ENCODE peak calls at places on chromosome 19, in seven cellular contexts. One of them, this sample, is unnamed.

GRCh38 chr19:57558525-57558924 is 1.1 kb downstream of the ZNF550 start:
- DNase-seq in A549: no peak
- DNase-seq in GM12878: no peak
- DNase-seq in K562: peak
- DNase-seq in H1: no peak
- DNase-seq in HCT116: no peak
- DNase-seq in HepG2: peak
- DNase-seq in this sample: peak

GRCh38 chr19:36040495-36040894 is 7.8 kb upstream of the CLIP3 start:
- DNase-seq in A549: no peak
- DNase-seq in GM12878: no peak
- DNase-seq in K562: no peak
- DNase-seq in H1: no peak
- DNase-seq in HCT116: no peak
- DNase-seq in HepG2: no peak
- DNase-seq in this sample: no peak

GRCh38 chr19:55146078-55146647 is 2.8 kb downstream of the TNNT1 start:
- DNase-seq in A549: peak
- DNase-seq in GM12878: no peak
- DNase-seq in K562: peak
- DNase-seq in H1: no peak
- DNase-seq in HCT116: peak
- DNase-seq in HepG2: no peak
- DNase-seq in this sample: no peak

GRCh38 chr19:53977991-53978731 is 13.3 kb upstream of the CACNG6 start:
- DNase-seq in A549: peak
- DNase-seq in GM12878: no peak
- DNase-seq in K562: peak
- DNase-seq in H1: peak
- DNase-seq in HCT116: peak
- DNase-seq in HepG2: no peak
- DNase-seq in this sample: peak

GRCh38 chr19:34306213-34306661 is 51.9 kb downstream of the GARRE1 start:
- DNase-seq in A549: no peak
- DNase-seq in GM12878: no peak
- DNase-seq in K562: no peak
- DNase-seq in H1: no peak
- DNase-seq in HCT116: no peak
- DNase-seq in HepG2: peak
- DNase-seq in this sample: no peak

GRCh38 chr19:35288331-35288730 is 3.6 kb upstream of the MAG start:
- DNase-seq in A549: no peak
- DNase-seq in GM12878: no peak
- DNase-seq in K562: no peak
- DNase-seq in H1: no peak
- DNase-seq in HCT116: no peak
- DNase-seq in HepG2: no peak
- DNase-seq in this sample: no peak

GRCh38 chr19:17488593-17489391 is 18.5 kb downstream of the SLC27A1 start:
- DNase-seq in A549: no peak
- DNase-seq in GM12878: no peak
- DNase-seq in K562: peak
- DNase-seq in H1: peak
- DNase-seq in HCT116: peak
- DNase-seq in HepG2: peak
- DNase-seq in this sample: no peak

GRCh38 chr19:3970808-3971598 is at the start of gene DAPK3:
- DNase-seq in A549: peak
- DNase-seq in GM12878: peak
- DNase-seq in K562: peak
- DNase-seq in H1: peak
- DNase-seq in HCT116: peak
- DNase-seq in HepG2: peak
- DNase-seq in this sample: peak

GRCh38 chr19:14333101-14333871 is 48.0 kb upstream of the ADGRE5 start:
- DNase-seq in A549: peak
- DNase-seq in GM12878: no peak
- DNase-seq in K562: no peak
- DNase-seq in H1: no peak
- DNase-seq in HCT116: no peak
- DNase-seq in HepG2: no peak
- DNase-seq in this sample: no peak

GRCh38 chr19:40803857-40804782 is 5.1 kb downstream of the EGLN2 start:
- DNase-seq in A549: no peak
- DNase-seq in GM12878: peak
- DNase-seq in K562: no peak
- DNase-seq in H1: no peak
- DNase-seq in HCT116: no peak
- DNase-seq in HepG2: peak
- DNase-seq in this sample: no peak

GRCh38 chr19:21317821-21318220 is 11.4 kb downstream of the ZNF708 start:
- DNase-seq in A549: no peak
- DNase-seq in GM12878: no peak
- DNase-seq in K562: no peak
- DNase-seq in H1: no peak
- DNase-seq in HCT116: no peak
- DNase-seq in HepG2: no peak
- DNase-seq in this sample: no peak

GRCh38 chr19:56155124-56155687 is 14.1 kb downstream of the ZNF444 start:
- DNase-seq in A549: peak
- DNase-seq in GM12878: no peak
- DNase-seq in K562: peak
- DNase-seq in H1: no peak
- DNase-seq in HCT116: no peak
- DNase-seq in HepG2: no peak
- DNase-seq in this sample: no peak

GRCh38 chr19:49427855-49428546 is 2.8 kb downstream of the GFY start:
- DNase-seq in A549: peak
- DNase-seq in GM12878: no peak
- DNase-seq in K562: peak
- DNase-seq in H1: no peak
- DNase-seq in HCT116: no peak
- DNase-seq in HepG2: no peak
- DNase-seq in this sample: no peak

GRCh38 chr19:38739440-38740251 is 4.6 kb downstream of the CAPN12 start:
- DNase-seq in A549: no peak
- DNase-seq in GM12878: no peak
- DNase-seq in K562: no peak
- DNase-seq in H1: no peak
- DNase-seq in HCT116: no peak
- DNase-seq in HepG2: no peak
- DNase-seq in this sample: no peak

GRCh38 chr19:15828121-15828620 is 12.7 kb upstream of the OR10H1 start:
- DNase-seq in A549: no peak
- DNase-seq in GM12878: no peak
- DNase-seq in K562: peak
- DNase-seq in H1: no peak
- DNase-seq in HCT116: no peak
- DNase-seq in HepG2: no peak
- DNase-seq in this sample: no peak

GRCh38 chr19:1860133-1860775 is 3.1 kb downstream of the KLF16 start:
- DNase-seq in A549: no peak
- DNase-seq in GM12878: no peak
- DNase-seq in K562: no peak
- DNase-seq in H1: no peak
- DNase-seq in HCT116: no peak
- DNase-seq in HepG2: peak
- DNase-seq in this sample: peak

GRCh38 chr19:28883241-28883693 is 329.7 kb downstream of the UQCRFS1 start:
- DNase-seq in A549: no peak
- DNase-seq in GM12878: no peak
- DNase-seq in K562: no peak
- DNase-seq in H1: no peak
- DNase-seq in HCT116: no peak
- DNase-seq in HepG2: no peak
- DNase-seq in this sample: peak
- TF ChIP-seq CEBPB in A549: no peak
- TF ChIP-seq CEBPB in GM12878: no peak
- TF ChIP-seq CEBPB in K562: no peak
- TF ChIP-seq CEBPB in H1: no peak
- TF ChIP-seq CEBPB in HCT116: no peak
- TF ChIP-seq CEBPB in HepG2: no peak
- TF ChIP-seq CEBPB in this sample: no peak

GRCh38 chr19:41877490-41877876 is 404 bp downstream of the CD79A start:
- DNase-seq in A549: no peak
- DNase-seq in GM12878: no peak
- DNase-seq in K562: no peak
- DNase-seq in H1: no peak
- DNase-seq in HCT116: no peak
- DNase-seq in HepG2: no peak
- DNase-seq in this sample: no peak

GRCh38 chr19:41880329-41880708 is 2.7 kb upstream of the ARHGEF1 start:
- DNase-seq in A549: no peak
- DNase-seq in GM12878: no peak
- DNase-seq in K562: no peak
- DNase-seq in H1: no peak
- DNase-seq in HCT116: no peak
- DNase-seq in HepG2: no peak
- DNase-seq in this sample: no peak

GRCh38 chr19:41877916-41878905 is 1.1 kb downstream of the CD79A start:
- DNase-seq in A549: no peak
- DNase-seq in GM12878: no peak
- DNase-seq in K562: no peak
- DNase-seq in H1: no peak
- DNase-seq in HCT116: no peak
- DNase-seq in HepG2: no peak
- DNase-seq in this sample: no peak

GRCh38 chr19:41879670-41880328 is 2.7 kb downstream of the CD79A start:
- DNase-seq in A549: no peak
- DNase-seq in GM12878: no peak
- DNase-seq in K562: no peak
- DNase-seq in H1: no peak
- DNase-seq in HCT116: no peak
- DNase-seq in HepG2: no peak
- DNase-seq in this sample: no peak

GRCh38 chr19:41879080-41879479 is 2.0 kb downstream of the CD79A start:
- DNase-seq in A549: no peak
- DNase-seq in GM12878: no peak
- DNase-seq in K562: no peak
- DNase-seq in H1: no peak
- DNase-seq in HCT116: no peak
- DNase-seq in HepG2: no peak
- DNase-seq in this sample: no peak
- TF ChIP-seq CEBPB in A549: no peak
- TF ChIP-seq CEBPB in GM12878: no peak
- TF ChIP-seq CEBPB in K562: no peak
- TF ChIP-seq CEBPB in H1: no peak
- TF ChIP-seq CEBPB in HCT116: no peak
- TF ChIP-seq CEBPB in HepG2: no peak
- TF ChIP-seq CEBPB in this sample: no peak

DNA sequence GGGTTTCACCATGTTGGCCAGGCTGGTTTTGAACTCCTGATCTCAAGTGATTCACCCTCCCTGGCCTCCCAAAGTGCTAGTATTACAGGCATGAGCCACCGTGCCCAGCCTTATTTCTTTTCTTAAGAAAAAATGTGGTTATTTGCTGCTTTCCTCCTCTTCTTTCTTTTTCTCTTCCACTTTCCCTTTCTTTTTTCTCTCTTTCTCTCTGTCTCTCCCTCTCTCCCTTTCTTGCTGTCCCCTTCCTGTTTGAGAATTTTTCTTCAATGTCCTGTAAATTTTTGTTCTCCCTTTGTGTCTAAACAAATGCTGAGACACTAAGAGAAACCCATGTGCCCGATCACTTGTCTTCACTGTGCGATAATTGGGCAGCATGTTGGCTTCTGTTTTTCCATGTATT is 2.2 kb downstream of the LEUTX start:
- DNase-seq in A549: no peak
- DNase-seq in GM12878: no peak
- DNase-seq in K562: no peak
- DNase-seq in H1: no peak
- DNase-seq in HCT116: no peak
- DNase-seq in HepG2: no peak
- DNase-seq in this sample: no peak
- TF ChIP-seq CEBPB in A549: no peak
- TF ChIP-seq CEBPB in GM12878: no peak
- TF ChIP-seq CEBPB in K562: no peak
- TF ChIP-seq CEBPB in H1: no peak
- TF ChIP-seq CEBPB in HCT116: no peak
- TF ChIP-seq CEBPB in HepG2: no peak
- TF ChIP-seq CEBPB in this sample: no peak

GRCh38 chr19:633786-634639 is 676 bp upstream of the POLRMT start:
- DNase-seq in A549: no peak
- DNase-seq in GM12878: no peak
- DNase-seq in K562: no peak
- DNase-seq in H1: no peak
- DNase-seq in HCT116: no peak
- DNase-seq in HepG2: no peak
- DNase-seq in this sample: peak

GRCh38 chr19:634975-635652 is 1.8 kb upstream of the POLRMT start:
- DNase-seq in A549: no peak
- DNase-seq in GM12878: no peak
- DNase-seq in K562: no peak
- DNase-seq in H1: no peak
- DNase-seq in HCT116: no peak
- DNase-seq in HepG2: no peak
- DNase-seq in this sample: no peak

GRCh38 chr19:633068-633785 is at the start of gene POLRMT:
- DNase-seq in A549: peak
- DNase-seq in GM12878: peak
- DNase-seq in K562: peak
- DNase-seq in H1: peak
- DNase-seq in HCT116: peak
- DNase-seq in HepG2: peak
- DNase-seq in this sample: peak

GRCh38 chr19:629961-630714 is 3.2 kb downstream of the POLRMT start:
- DNase-seq in A549: no peak
- DNase-seq in GM12878: no peak
- DNase-seq in K562: no peak
- DNase-seq in H1: no peak
- DNase-seq in HCT116: no peak
- DNase-seq in HepG2: no peak
- DNase-seq in this sample: no peak

DNA sequence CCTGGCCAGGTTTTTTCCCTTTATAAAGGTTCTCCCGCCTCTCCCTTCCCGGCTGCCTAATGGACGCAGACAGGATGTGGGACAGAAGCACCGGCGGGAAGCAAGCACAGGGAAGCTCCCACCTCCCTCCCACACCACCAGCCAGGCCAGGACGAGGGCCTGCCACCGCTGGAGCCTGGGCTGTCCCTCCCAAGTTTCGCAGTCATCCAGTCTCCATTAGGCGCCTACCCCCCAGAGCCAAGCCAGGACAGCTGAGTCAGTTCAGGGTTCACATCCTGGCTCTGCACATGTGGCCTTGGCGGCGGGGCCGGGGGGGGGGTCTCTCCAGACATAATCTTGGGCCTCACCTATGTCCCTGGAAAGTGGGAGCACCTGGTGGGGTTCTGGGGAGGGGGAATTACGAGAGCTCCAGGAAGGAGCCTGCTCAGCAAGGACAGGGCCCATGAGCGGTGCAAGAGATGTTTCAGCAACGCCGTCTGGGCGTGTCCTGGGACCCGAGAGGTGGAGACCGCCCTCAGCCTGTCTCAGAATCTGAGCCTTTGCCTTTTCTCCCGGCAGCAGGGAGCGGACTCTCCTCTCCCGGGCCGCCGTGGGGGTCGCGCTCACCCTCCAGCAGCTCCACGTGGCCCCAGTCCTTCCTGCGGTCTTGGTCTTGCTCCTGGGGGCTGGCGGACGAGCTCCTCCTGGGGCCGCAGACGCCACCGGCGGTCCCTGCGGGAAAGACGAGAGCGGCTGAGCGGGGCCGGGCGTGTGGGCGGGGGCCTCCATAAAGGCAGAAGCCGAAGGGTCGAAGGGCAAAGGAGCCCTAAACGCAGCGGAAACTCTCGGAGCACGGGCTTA is 889 bp downstream of the POLRMT start:
- DNase-seq in A549: peak
- DNase-seq in GM12878: no peak
- DNase-seq in K562: peak
- DNase-seq in H1: no peak
- DNase-seq in HCT116: no peak
- DNase-seq in HepG2: peak
- DNase-seq in this sample: peak
- TF ChIP-seq CEBPB in A549: no peak
- TF ChIP-seq CEBPB in GM12878: no peak
- TF ChIP-seq CEBPB in K562: peak
- TF ChIP-seq CEBPB in H1: no peak
- TF ChIP-seq CEBPB in HCT116: no peak
- TF ChIP-seq CEBPB in HepG2: peak
- TF ChIP-seq CEBPB in this sample: no peak

This sample was measured in IMR-90.